ENCODE peak calls at places on chromosomes 3 and 15, in five cellular contexts. Z is BJ, U is endothelial cell, S is fibroblast of gingiva, C is SW480. N is an unnamed sample.

GRCh38 chr3:187567741-187568140 is 102.5 kb downstream of the SST start:
- DNase-seq in Z (peak), U (no peak), S (peak), C (peak), N (no peak)

GRCh38 chr3:193743702-193744047 is 150.7 kb downstream of the OPA1 start:
- DNase-seq in Z (no peak), U (no peak), S (no peak), C (no peak), N (no peak)

GRCh38 chr3:102024270-102024904 is 175.1 kb downstream of the NFKBIZ start:
- DNase-seq in Z (no peak), U (no peak), S (no peak), C (no peak), N (no peak)

GRCh38 chr3:193040836-193041672 is 123.4 kb upstream of the MB21D2 start:
- DNase-seq in Z (no peak), U (peak), S (peak), C (peak), N (no peak)

GRCh38 chr3:124386006-124386405 is 344.2 kb upstream of the UMPS start:
- DNase-seq in Z (no peak), U (no peak), S (no peak), C (no peak), N (no peak)

GRCh38 chr3:112774293-112774926 is 72.3 kb downstream of the CD200R1L start:
- DNase-seq in Z (peak), U (no peak), S (no peak), C (no peak), N (no peak)

GRCh38 chr15:90201150-90201943 is at the start of gene SEMA4B:
- DNase-seq in Z (no peak), U (peak), S (peak), C (peak), N (peak)

GRCh38 chr15:31364301-31365031 is 37.8 kb downstream of the KLF13 start:
- DNase-seq in Z (no peak), U (no peak), S (no peak), C (no peak), N (no peak)

GRCh38 chr3:100480111-100480510 is 12.3 kb upstream of the TMEM45A start:
- DNase-seq in Z (no peak), U (no peak), S (no peak), C (no peak), N (no peak)

GRCh38 chr3:183357564-183358079 is 70.8 kb downstream of the MCF2L2 start:
- DNase-seq in Z (no peak), U (no peak), S (no peak), C (no peak), N (no peak)

GRCh38 chr15:40900256-40901052 is 6.2 kb downstream of the VPS18 start:
- DNase-seq in Z (no peak), U (no peak), S (no peak), C (no peak), N (no peak)

GRCh38 chr3:172259191-172259590 is 189.1 kb downstream of the GHSR start:
- DNase-seq in Z (no peak), U (no peak), S (no peak), C (no peak), N (no peak)

GRCh38 chr15:76310470-76311070 is 699 bp downstream of the ETFA start:
- DNase-seq in Z (no peak), U (no peak), S (no peak), C (peak), N (no peak)